ENCODE peak calls at places on chromosomes 13 and 19, in five cellular contexts. B, E, N, I and L are unnamed samples.

GRCh38 chr19:38044267-38045111 is 137.5 kb downstream of the SIPA1L3 start:
- DNase-seq in E (no peak), N (no peak), I (no peak), B (peak), L (no peak)

GRCh38 chr13:30334663-30335386 is 27.5 kb upstream of the KATNAL1 start:
- DNase-seq in I (no peak), B (peak), N (no peak), E (peak), L (no peak)

GRCh38 chr19:55451522-55452380 is 8.7 kb upstream of the SHISA7 start:
- DNase-seq in N (no peak), I (no peak), B (no peak), E (no peak), L (no peak)

GRCh38 chr13:113405481-113406300 is 41.8 kb upstream of the GRTP1 start:
- DNase-seq in B (no peak), I (no peak), N (no peak), E (no peak), L (no peak)

GRCh38 chr13:111206148-111206547 is 91.0 kb downstream of the ARHGEF7 start:
- DNase-seq in I (no peak), E (no peak), B (no peak), N (no peak), L (no peak)

GRCh38 chr13:78602561-78603239 is 652 bp downstream of the POU4F1 start:
- DNase-seq in E (no peak), B (no peak), I (no peak), N (no peak), L (no peak)

GRCh38 chr13:113668491-113668971 is 1.5 kb downstream of the GRK1 start:
- DNase-seq in N (no peak), B (no peak), I (no peak), E (no peak), L (no peak)

GRCh38 chr19:40716031-40716654 is 543 bp downstream of the COQ8B start:
- DNase-seq in N (peak), B (peak), E (no peak), I (peak), L (no peak)

GRCh38 chr13:84430441-84430840 is 548.2 kb upstream of the SLITRK1 start:
- DNase-seq in N (no peak), I (no peak), B (peak), E (no peak), L (no peak)

GRCh38 chr19:43527860-43528622 is 1.0 kb upstream of the ETHE1 start:
- DNase-seq in N (no peak), E (no peak), I (no peak), B (no peak), L (no peak)

GRCh38 chr19:55319786-55320185 is 5.4 kb downstream of the TMEM150B start:
- DNase-seq in B (peak), N (no peak), E (peak), I (no peak), L (no peak)